ENCODE peak calls at places on chromosomes 11 and 22, in four cellular contexts. Q is breast epithelium, P is stomach, X is neuronal stem cell. G is an unnamed sample. For H3K4me1, the result is how much of the 10 kb centered on the place peaks cover.

GRCh38 chr11:8796926-8797325 is 114.1 kb upstream of the AKIP1 start:
- DNase-seq in Q (no peak), P (no peak), X (no peak), G (no peak)

GRCh38 chr11:59174664-59175033 is 2.7 kb downstream of the DTX4 start:
- DNase-seq in Q (no peak), P (peak), X (no peak), G (no peak)

GRCh38 chr11:91170711-91171110 is 947.9 kb upstream of the CHORDC1 start:
- DNase-seq in Q (no peak), P (no peak), X (no peak), G (no peak)

GRCh38 chr11:69012092-69013008 is 696 bp downstream of the MRGPRF start:
- DNase-seq in Q (no peak), P (no peak), X (no peak), G (no peak)

GRCh38 chr22:41047741-41048140 is 44.7 kb upstream of the EP300 start:
- DNase-seq in Q (no peak), P (no peak), X (no peak), G (no peak)

GRCh38 chr22:46980392-46980791 is 217.9 kb downstream of the TBC1D22A start:
- DNase-seq in Q (no peak), P (no peak), X (no peak), G (no peak)

GRCh38 chr11:69496202-69496557 is 14.7 kb downstream of the LINC01488 start:
- DNase-seq in Q (no peak), P (no peak), X (no peak), G (peak)

GRCh38 chr22:31210830-31211503 is 1.1 kb upstream of the LIMK2 start:
- DNase-seq in Q (no peak), P (no peak), X (no peak), G (no peak)

GRCh38 chr11:133953999-133954398 is 2.8 kb downstream of the IGSF9B start:
- DNase-seq in Q (no peak), P (no peak), X (no peak), G (no peak)

GRCh38 chr11:110761994-110762393 is 49.8 kb upstream of the ARHGAP20 start:
- DNase-seq in Q (no peak), P (no peak), X (no peak), G (no peak)

GRCh38 chr22:40685406-40685805 is 6.1 kb downstream of the MCHR1 start:
- DNase-seq in Q (no peak), P (no peak), X (no peak), G (no peak)

GRCh38 chr11:34105079-34105956 is at the start of gene NAT10:
- DNase-seq in Q (peak), P (peak), X (peak), G (peak)

GRCh38 chr11:2802389-2803185 is 83.0 kb downstream of the CDKN1C start:
- DNase-seq in Q (peak), P (peak), X (no peak), G (peak)

GRCh38 chr22:49788492-49788891 is 39.2 kb downstream of the BRD1 start:
- DNase-seq in Q (no peak), P (peak), X (no peak), G (peak)

GRCh38 chr22:30159561-30160353 is 79.5 kb downstream of the HORMAD2 start:
- DNase-seq in Q (no peak), P (no peak), X (no peak), G (peak)

GRCh38 chr11:26587073-26587472 is 15.0 kb upstream of the MUC15 start:
- DNase-seq in Q (no peak), P (no peak), X (no peak), G (no peak)

GRCh38 chr11:64844330-64845124 is at the start of gene CDC42BPG:
- DNase-seq in Q (peak), P (peak), X (no peak), G (peak)

GRCh38 chr11:44047298-44047697 is 483 bp upstream of the ACCSL start:
- DNase-seq in Q (no peak), P (no peak), X (no peak), G (no peak)

GRCh38 chr22:30178180-30179126 is 68.1 kb downstream of the LIF start:
- DNase-seq in Q (no peak), P (no peak), X (no peak), G (no peak)

GRCh38 chr11:16787035-16787744 is 48.7 kb downstream of the C11orf58 start:
- DNase-seq in Q (no peak), P (no peak), X (no peak), G (no peak)

GRCh38 chr11:32437406-32438345 is 2.3 kb upstream of the WT1 start:
- DNase-seq in Q (no peak), P (no peak), X (no peak), G (peak)

GRCh38 chr11:14418801-14419417 is 59.9 kb upstream of the RRAS2 start:
- DNase-seq in Q (no peak), P (no peak), X (no peak), G (no peak)

GRCh38 chr11:44094260-44094868 is 1.1 kb upstream of the EXT2 start:
- DNase-seq in Q (peak), P (peak), X (peak), G (no peak)

GRCh38 chr22:49237279-49237678 is 590.4 kb downstream of the BRD1 start:
- DNase-seq in Q (no peak), P (no peak), X (no peak), G (no peak)

GRCh38 chr11:73323464-73323863 is 15.4 kb downstream of the ARHGEF17 start:
- DNase-seq in Q (no peak), P (peak), X (no peak), G (peak)

GRCh38 chr11:47981667-47982404 is 1.5 kb downstream of the PTPRJ start:
- DNase-seq in Q (no peak), P (no peak), X (no peak), G (peak)

GRCh38 chr22:28674121-28674563 is 5.5 kb downstream of the TTC28 start:
- DNase-seq in Q (no peak), P (no peak), X (no peak), G (no peak)

GRCh38 chr11:37449146-37449545 is 851.1 kb upstream of the RAG2 start:
- DNase-seq in Q (no peak), P (no peak), X (peak), G (no peak)

GRCh38 chr11:133929401-133930052 is 27.2 kb downstream of the IGSF9B start:
- DNase-seq in Q (no peak), P (no peak), X (no peak), G (no peak)

GRCh38 chr22:37659066-37659896 is 758 bp downstream of the PDXP start:
- DNase-seq in Q (no peak), P (no peak), X (no peak), G (peak)

GRCh38 chr11:78497309-78497708 is 77.4 kb downstream of the NARS2 start:
- DNase-seq in Q (no peak), P (no peak), X (no peak), G (no peak)

GRCh38 chr22:47174671-47175111 is 412.2 kb downstream of the TBC1D22A start:
- DNase-seq in Q (peak), P (no peak), X (no peak), G (peak)

GRCh38 chr11:74720596-74721478 is 10.4 kb downstream of the CHRDL2 start:
- DNase-seq in Q (no peak), P (peak), X (no peak), G (peak)
- H3K27ac ChIP-seq in Q (peak), P (peak), X (no peak), G (peak)

GRCh38 chr11:117992136-117992535 is 5.9 kb downstream of the IL10RA start:
- DNase-seq in Q (no peak), P (no peak), X (no peak), G (no peak)
- H3K4me1 ChIP-seq in Q (under half), P (under half), X (under half), G (under half)

GRCh38 chr11:7351228-7351627 is 99.5 kb downstream of the SYT9 start:
- DNase-seq in Q (no peak), P (no peak), X (no peak), G (no peak)

GRCh38 chr11:7347611-7348431 is 96.1 kb downstream of the SYT9 start:
- DNase-seq in Q (no peak), P (no peak), X (no peak), G (no peak)

GRCh38 chr11:7353100-7353499 is 101.4 kb downstream of the SYT9 start:
- DNase-seq in Q (no peak), P (no peak), X (no peak), G (no peak)

DNA sequence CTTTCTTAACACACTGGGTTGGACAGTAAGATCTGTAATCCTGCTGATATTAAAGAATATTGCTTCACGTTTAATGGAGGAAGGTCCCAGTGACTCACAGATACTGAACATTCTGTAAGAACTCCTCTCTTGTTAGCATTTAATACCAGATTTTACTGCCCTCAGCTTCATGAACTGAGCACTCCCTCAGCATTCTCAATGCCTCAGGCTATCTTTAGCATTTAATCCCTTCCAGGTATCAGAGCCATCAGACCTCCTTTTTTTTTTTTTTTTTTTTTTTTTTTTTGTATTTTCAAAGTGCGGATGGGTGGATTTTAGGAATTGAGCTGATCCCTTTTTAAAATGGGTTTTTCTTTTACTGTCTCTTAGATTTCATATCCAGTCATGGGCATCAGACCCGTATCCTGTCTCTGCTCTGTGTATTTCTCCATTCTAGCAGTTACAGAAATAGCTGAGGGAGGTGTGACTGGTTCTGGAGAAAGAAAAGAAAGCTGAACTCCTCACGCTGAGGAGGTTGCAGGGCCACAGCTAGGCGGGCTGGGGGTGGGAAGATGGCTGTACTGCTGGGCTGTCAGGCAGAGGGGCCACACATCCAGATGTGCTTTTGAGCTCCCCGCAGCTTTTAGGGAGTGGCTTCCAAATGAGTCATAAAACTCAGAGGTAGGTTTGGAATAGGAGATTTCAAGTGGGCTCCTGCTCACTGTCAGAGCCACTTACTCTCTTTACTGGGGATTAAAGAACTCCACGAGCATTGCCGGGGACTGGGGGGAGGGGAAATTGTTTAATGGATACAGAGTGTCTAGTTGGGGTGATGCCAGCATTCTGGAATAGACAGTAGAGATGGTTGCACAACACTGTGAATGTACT is 97.0 kb downstream of the SYT9 start:
- DNase-seq in Q (no peak), P (no peak), X (no peak), G (peak)
- H3K4me3 ChIP-seq in Q (no peak), P (no peak), X (no peak), G (no peak)

DNA sequence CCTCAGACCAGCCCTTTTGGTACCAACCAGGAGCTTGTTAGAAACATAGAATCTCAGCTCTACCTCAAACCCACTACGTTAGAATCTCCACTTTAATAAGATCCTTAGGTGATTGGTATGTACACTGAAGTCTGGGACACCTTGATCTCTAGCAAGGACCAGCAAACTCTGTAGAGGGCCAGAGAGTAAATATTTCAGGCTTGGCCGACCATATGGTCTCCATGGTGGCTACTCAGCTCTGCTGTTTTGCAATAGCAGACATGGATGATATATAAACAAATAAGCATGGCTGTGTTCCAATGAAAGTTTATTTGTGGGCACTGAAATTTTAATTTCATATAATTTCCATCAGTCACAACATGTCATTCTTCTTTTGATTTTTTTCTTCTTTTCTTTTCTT is 23.9 kb downstream of the UBASH3B start:
- DNase-seq in Q (no peak), P (no peak), X (no peak), G (no peak)
- H3K27ac ChIP-seq in Q (no peak), P (no peak), X (no peak), G (no peak)

DNA sequence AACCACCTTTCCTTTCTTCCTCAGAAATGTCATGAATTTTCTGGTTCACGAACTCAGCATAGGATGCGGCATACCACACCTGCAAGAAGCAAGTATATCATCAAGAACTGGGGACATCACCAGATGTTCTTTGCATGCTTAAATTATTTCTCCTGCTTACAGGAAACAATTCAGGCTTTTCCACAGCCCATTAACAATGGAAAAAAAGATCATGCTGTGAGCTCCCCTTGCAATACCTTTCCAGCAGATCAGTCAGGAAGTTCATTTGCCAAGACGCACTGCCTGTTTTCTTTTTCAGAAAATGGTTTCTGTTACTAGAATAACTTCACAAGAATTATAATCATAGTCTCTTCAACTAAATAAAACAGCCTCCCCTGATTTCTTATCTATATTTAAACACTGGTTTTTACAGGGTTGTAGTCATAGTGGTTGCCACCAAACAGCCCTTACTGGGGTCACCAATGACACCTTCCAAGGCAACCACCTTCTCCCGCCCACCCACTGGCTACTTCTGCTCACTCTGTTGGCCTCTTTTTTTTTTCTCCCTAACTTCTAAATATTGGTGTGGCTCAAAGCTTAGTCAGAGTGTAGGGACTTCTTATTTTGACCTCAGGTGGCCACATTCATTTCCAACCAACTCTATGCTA is 42.3 kb upstream of the NFRKB start:
- DNase-seq in Q (no peak), P (no peak), X (no peak), G (no peak)
- H3K4me1 ChIP-seq in Q (under half), P (under half), X (under half), G (under half)

DNA sequence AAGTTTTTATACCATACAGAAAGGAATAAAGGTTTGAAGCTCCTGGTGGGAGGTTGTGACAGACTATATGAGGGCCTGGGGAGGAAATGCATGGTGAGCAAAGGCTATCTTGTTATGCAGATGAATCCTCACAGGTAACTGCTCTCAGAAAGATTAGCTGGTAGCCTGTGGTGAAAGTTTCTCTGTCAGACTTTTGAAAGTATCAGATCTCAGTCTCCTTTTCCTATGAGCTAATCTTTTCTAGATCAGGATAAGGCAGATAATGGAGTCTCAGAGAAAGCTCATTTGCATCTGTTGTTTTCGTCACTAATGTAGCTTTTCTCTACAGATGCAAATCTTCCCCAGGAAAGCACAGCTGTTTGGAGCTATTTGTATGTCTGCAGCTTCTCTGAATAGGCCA is 21.0 kb upstream of the OR6X1 start:
- DNase-seq in Q (no peak), P (no peak), X (no peak), G (no peak)
- H3K4me3 ChIP-seq in Q (no peak), P (no peak), X (no peak), G (no peak)

DNA sequence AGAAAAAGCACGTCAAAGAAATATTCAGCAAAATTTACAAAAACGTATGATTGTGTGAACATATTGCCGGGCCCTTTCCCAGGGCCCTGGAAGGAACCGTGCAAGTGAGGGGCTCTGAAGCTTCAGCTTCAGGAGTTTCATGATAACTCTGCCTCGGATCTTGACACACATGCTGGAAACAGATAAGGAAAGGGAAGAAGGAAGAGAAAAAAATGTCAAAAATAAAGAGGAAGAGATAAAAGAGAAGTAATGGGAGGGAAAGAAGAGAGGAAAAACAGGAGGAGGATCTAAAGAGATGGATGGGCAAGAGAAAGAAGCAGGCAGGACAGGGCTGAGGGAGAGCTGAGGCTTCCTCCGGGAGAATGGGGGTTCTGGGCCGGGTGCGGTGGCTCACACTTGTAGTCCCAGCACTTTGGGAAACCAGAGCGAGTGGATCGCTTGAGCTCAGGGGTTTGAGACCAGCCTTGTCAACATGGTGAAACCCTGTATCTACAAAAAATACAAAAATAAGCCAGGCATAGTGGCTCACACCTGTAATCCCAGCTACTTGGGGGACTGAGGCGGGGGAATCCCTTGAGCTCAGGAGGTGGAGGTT is 2.7 kb upstream of the TMPRSS4 start:
- DNase-seq in Q (no peak), P (no peak), X (no peak), G (no peak)
- H3K27ac ChIP-seq in Q (no peak), P (no peak), X (no peak), G (no peak)

GRCh38 chr22:39266398-39267030 is 21.7 kb upstream of the PDGFB start:
- DNase-seq in Q (no peak), P (no peak), X (no peak), G (no peak)
- H3K4me1 ChIP-seq in Q (under half), P (under half), X (under half), G (under half)